ENCODE peak calls at places on chromosome 1, in seven cellular contexts. B, G, R, W, E, L and C are unnamed samples.

GRCh38 chr1:208105756-208106155 is 138.4 kb downstream of the PLXNA2 start:
- DNase-seq in B (no peak), G (no peak), R (no peak), W (no peak), E (no peak), L (no peak), C (no peak)

GRCh38 chr1:183368213-183369108 is 49.7 kb downstream of the NMNAT2 start:
- DNase-seq in B (no peak), G (no peak), R (no peak), W (no peak), E (no peak), L (no peak), C (no peak)

GRCh38 chr1:226332947-226333346 is 24.0 kb upstream of the LIN9 start:
- DNase-seq in B (no peak), G (no peak), R (no peak), W (no peak), E (no peak), L (no peak), C (no peak)

GRCh38 chr1:223341111-223341510 is 22.9 kb downstream of the SUSD4 start:
- DNase-seq in B (peak; percentile 82), G (peak; percentile 45), R (peak; percentile 5), W (no peak), E (peak; percentile 61), L (no peak), C (no peak)

GRCh38 chr1:150102986-150103385 is 35.4 kb downstream of the VPS45 start:
- DNase-seq in B (no peak), G (no peak), R (no peak), W (no peak), E (no peak), L (no peak), C (no peak)

GRCh38 chr1:41160498-41161110 is 81.5 kb downstream of the SCMH1 start:
- DNase-seq in B (no peak), G (no peak), R (no peak), W (no peak), E (no peak), L (no peak), C (no peak)

GRCh38 chr1:165431079-165431478 is 13.8 kb downstream of the RXRG start:
- DNase-seq in B (no peak), G (no peak), R (no peak), W (no peak), E (no peak), L (no peak), C (no peak)

GRCh38 chr1:242522304-242522945 is 2.1 kb downstream of the PLD5 start:
- DNase-seq in B (no peak), G (no peak), R (peak; percentile 9), W (no peak), E (no peak), L (no peak), C (no peak)

GRCh38 chr1:153550827-153551512 is 1.9 kb upstream of the S100A3 start:
- DNase-seq in B (no peak), G (no peak), R (no peak), W (no peak), E (peak; percentile 76), L (no peak), C (no peak)

GRCh38 chr1:30111431-30111830 is 612.0 kb downstream of the MATN1 start:
- DNase-seq in B (no peak), G (peak; percentile 33), R (peak; percentile 56), W (no peak), E (no peak), L (peak; percentile 43), C (peak; percentile 57)

GRCh38 chr1:172843444-172843843 is 184.5 kb downstream of the FASLG start:
- DNase-seq in B (no peak), G (no peak), R (no peak), W (no peak), E (no peak), L (no peak), C (no peak)

GRCh38 chr1:2831596-2832212 is 30.2 kb upstream of the TTC34 start:
- DNase-seq in B (no peak), G (no peak), R (no peak), W (no peak), E (no peak), L (no peak), C (no peak)

GRCh38 chr1:201026234-201026633 is 2.7 kb upstream of the KIF21B start:
- DNase-seq in B (no peak), G (no peak), R (no peak), W (no peak), E (no peak), L (no peak), C (no peak)

GRCh38 chr1:19754482-19754881 is 45.2 kb downstream of the TMCO4 start:
- DNase-seq in B (peak; percentile 78), G (peak; percentile 39), R (no peak), W (no peak), E (no peak), L (no peak), C (no peak)

GRCh38 chr1:150295476-150295875 is 1.8 kb downstream of the MRPS21 start:
- DNase-seq in B (no peak), G (no peak), R (no peak), W (no peak), E (no peak), L (no peak), C (no peak)

GRCh38 chr1:231421971-231422797 is at the start of gene EGLN1:
- DNase-seq in B (peak; percentile 91), G (peak; percentile 86), R (peak; percentile 89), W (peak; percentile 79), E (peak; percentile 97), L (peak; percentile 83), C (peak; percentile 86)

GRCh38 chr1:161157867-161158266 is 1.4 kb upstream of the USP21 start:
- DNase-seq in B (no peak), G (no peak), R (no peak), W (no peak), E (no peak), L (no peak), C (no peak)

GRCh38 chr1:106555571-106555970 is 500.9 kb upstream of the PRMT6 start:
- DNase-seq in B (no peak), G (no peak), R (no peak), W (no peak), E (no peak), L (no peak), C (no peak)

DNA sequence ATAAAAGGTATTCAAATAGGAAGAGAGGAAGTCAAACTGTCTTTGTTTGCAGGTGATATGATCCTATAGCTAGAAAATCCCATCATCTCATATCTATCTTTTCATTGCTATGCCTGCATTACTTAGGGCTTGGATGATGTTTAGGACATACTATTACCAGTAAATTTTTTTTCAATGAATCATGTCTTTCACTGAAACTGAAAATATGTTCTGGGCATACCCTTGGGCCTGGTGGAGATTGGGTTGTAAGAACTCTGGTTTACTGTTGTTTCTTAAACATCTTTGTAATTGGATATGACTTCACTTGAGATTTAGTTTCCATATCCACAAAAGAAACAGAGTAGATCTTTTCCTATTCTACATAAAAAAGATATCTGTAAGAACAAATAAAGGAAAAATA is 502.2 kb upstream of the PRMT6 start:
- DNase-seq in B (no peak), G (no peak), R (peak; percentile 3), W (no peak), E (no peak), L (no peak), C (no peak)
- TF ChIP-seq CTCF in B (no peak), G (no peak), R (no peak), W (no peak), E (no peak), L (no peak), C (no peak)

DNA sequence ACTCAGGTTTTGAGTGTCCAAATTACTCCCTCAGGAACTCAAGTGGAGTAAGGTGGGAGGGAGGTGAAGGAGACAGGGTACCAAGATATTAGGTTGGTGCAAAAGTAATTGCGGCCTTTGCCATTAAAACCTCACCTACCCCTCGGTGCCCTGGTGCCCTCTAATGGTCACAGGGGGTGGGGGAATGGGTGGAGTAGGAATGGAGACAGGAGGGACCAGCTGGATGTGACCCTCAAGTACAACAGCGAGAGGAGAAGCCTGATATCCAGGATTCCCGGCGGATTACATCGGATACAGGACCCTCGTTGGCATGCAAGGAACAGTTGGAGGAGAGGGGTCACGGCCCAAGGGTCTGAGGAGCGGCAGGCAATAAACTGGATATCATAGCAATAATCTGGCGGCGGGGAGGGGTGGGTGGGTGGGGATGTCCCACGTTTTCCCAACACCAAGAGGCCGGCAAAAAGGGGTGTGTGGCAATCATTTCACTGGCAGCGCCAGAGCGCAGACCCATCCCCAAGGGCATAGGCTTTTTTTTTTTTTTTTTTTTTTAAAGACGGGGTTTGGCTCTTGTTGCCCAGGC is 4.3 kb upstream of the ZBTB7B start:
- DNase-seq in B (no peak), G (no peak), R (no peak), W (no peak), E (peak; percentile 71), L (no peak), C (no peak)
- TF ChIP-seq CTCF in B (no peak), G (no peak), R (no peak), W (no peak), E (no peak), L (no peak), C (no peak)

GRCh38 chr1:109824349-109825115 is 60.8 kb upstream of the EPS8L3 start:
- DNase-seq in B (no peak), G (no peak), R (no peak), W (no peak), E (no peak), L (no peak), C (no peak)

GRCh38 chr1:109825774-109826173 is 62.1 kb upstream of the EPS8L3 start:
- DNase-seq in B (no peak), G (no peak), R (no peak), W (no peak), E (no peak), L (no peak), C (no peak)

GRCh38 chr1:109821831-109822745 is 58.4 kb upstream of the EPS8L3 start:
- DNase-seq in B (peak; percentile 73), G (no peak), R (peak; percentile 62), W (no peak), E (peak; percentile 79), L (no peak), C (no peak)

GRCh38 chr1:109822749-109823542 is 59.2 kb upstream of the EPS8L3 start:
- DNase-seq in B (no peak), G (no peak), R (no peak), W (no peak), E (no peak), L (no peak), C (no peak)

GRCh38 chr1:109823543-109824348 is 60.0 kb upstream of the EPS8L3 start:
- DNase-seq in B (peak; percentile 72), G (no peak), R (peak; percentile 61), W (no peak), E (peak; percentile 79), L (no peak), C (peak; percentile 50)
- TF ChIP-seq CTCF in B (no peak), G (no peak), R (no peak), W (no peak), E (no peak), L (no peak), C (no peak)

GRCh38 chr1:55888685-55889317 is 673.6 kb upstream of the USP24 start:
- DNase-seq in B (no peak), G (no peak), R (no peak), W (no peak), E (no peak), L (no peak), C (no peak)

GRCh38 chr1:55898191-55898590 is 681.2 kb downstream of the PLPP3 start:
- DNase-seq in B (no peak), G (no peak), R (peak; percentile 92), W (no peak), E (no peak), L (no peak), C (no peak)

GRCh38 chr1:55896210-55896609 is 681.0 kb upstream of the USP24 start:
- DNase-seq in B (no peak), G (no peak), R (no peak), W (no peak), E (no peak), L (no peak), C (no peak)

GRCh38 chr1:55894521-55894920 is 679.4 kb upstream of the USP24 start:
- DNase-seq in B (no peak), G (no peak), R (peak; percentile 31), W (no peak), E (no peak), L (no peak), C (no peak)

GRCh38 chr1:55893155-55893554 is 678.0 kb upstream of the USP24 start:
- DNase-seq in B (no peak), G (no peak), R (peak; percentile 73), W (no peak), E (no peak), L (no peak), C (no peak)
- TF ChIP-seq CTCF in B (no peak), G (peak; percentile 27), R (no peak), W (no peak), E (no peak), L (peak; percentile 34), C (peak; percentile 41)